ENCODE peak calls at places on chromosome 7, in nine cellular contexts. One of them, this sample, is unnamed.

GRCh38 chr7:157005456-157006204 is 4.8 kb downstream of the MNX1 start:
- DNase-seq in cardiac muscle cell: no peak
- DNase-seq in foreskin fibroblast: peak; percentile 25
- DNase-seq in AG04450: no peak
- DNase-seq in A549: no peak
- DNase-seq in left ventricle myocardium inferior: no peak
- DNase-seq in thoracic aorta: no peak
- DNase-seq in body of pancreas: no peak
- DNase-seq in type B pancreatic cell: no peak
- DNase-seq in this sample: no peak

GRCh38 chr7:95169678-95170077 is 154.7 kb downstream of the PON1 start:
- DNase-seq in cardiac muscle cell: peak; percentile 36
- DNase-seq in foreskin fibroblast: no peak
- DNase-seq in AG04450: no peak
- DNase-seq in A549: no peak
- DNase-seq in left ventricle myocardium inferior: no peak
- DNase-seq in thoracic aorta: no peak
- DNase-seq in body of pancreas: no peak
- DNase-seq in type B pancreatic cell: no peak
- DNase-seq in this sample: no peak

GRCh38 chr7:78002715-78003114 is 204.1 kb downstream of the PHTF2 start:
- DNase-seq in cardiac muscle cell: no peak
- DNase-seq in foreskin fibroblast: no peak
- DNase-seq in AG04450: no peak
- DNase-seq in A549: no peak
- DNase-seq in left ventricle myocardium inferior: no peak
- DNase-seq in thoracic aorta: no peak
- DNase-seq in body of pancreas: no peak
- DNase-seq in type B pancreatic cell: no peak
- DNase-seq in this sample: no peak

GRCh38 chr7:149283321-149283720 is 21.3 kb downstream of the ZNF783 start:
- DNase-seq in cardiac muscle cell: no peak
- DNase-seq in foreskin fibroblast: no peak
- DNase-seq in AG04450: no peak
- DNase-seq in A549: no peak
- DNase-seq in left ventricle myocardium inferior: no peak
- DNase-seq in thoracic aorta: no peak
- DNase-seq in body of pancreas: no peak
- DNase-seq in type B pancreatic cell: no peak
- DNase-seq in this sample: no peak

GRCh38 chr7:45978010-45978681 is 57.1 kb upstream of the IGFBP3 start:
- DNase-seq in cardiac muscle cell: peak; percentile 93
- DNase-seq in foreskin fibroblast: peak; percentile 93
- DNase-seq in AG04450: peak; percentile 92
- DNase-seq in A549: peak; percentile 99
- DNase-seq in left ventricle myocardium inferior: no peak
- DNase-seq in thoracic aorta: peak; percentile 44
- DNase-seq in body of pancreas: peak; percentile 35
- DNase-seq in type B pancreatic cell: no peak
- DNase-seq in this sample: peak; percentile 86

GRCh38 chr7:96605045-96605716 is 104.5 kb downstream of the SEM1 start:
- DNase-seq in cardiac muscle cell: no peak
- DNase-seq in foreskin fibroblast: no peak
- DNase-seq in AG04450: no peak
- DNase-seq in A549: no peak
- DNase-seq in left ventricle myocardium inferior: no peak
- DNase-seq in thoracic aorta: no peak
- DNase-seq in body of pancreas: no peak
- DNase-seq in type B pancreatic cell: no peak
- DNase-seq in this sample: no peak

GRCh38 chr7:41694490-41694889 is 8.4 kb downstream of the INHBA start:
- DNase-seq in cardiac muscle cell: no peak
- DNase-seq in foreskin fibroblast: no peak
- DNase-seq in AG04450: no peak
- DNase-seq in A549: no peak
- DNase-seq in left ventricle myocardium inferior: no peak
- DNase-seq in thoracic aorta: no peak
- DNase-seq in body of pancreas: no peak
- DNase-seq in type B pancreatic cell: no peak
- DNase-seq in this sample: no peak

GRCh38 chr7:143882611-143883078 is 19.3 kb downstream of the TCAF1 start:
- DNase-seq in cardiac muscle cell: peak; percentile 76
- DNase-seq in foreskin fibroblast: peak; percentile 84
- DNase-seq in AG04450: no peak
- DNase-seq in A549: no peak
- DNase-seq in left ventricle myocardium inferior: peak; percentile 79
- DNase-seq in thoracic aorta: no peak
- DNase-seq in body of pancreas: peak; percentile 32
- DNase-seq in type B pancreatic cell: peak; percentile 76
- DNase-seq in this sample: no peak

GRCh38 chr7:1474736-1475135 is 15.5 kb upstream of the MICALL2 start:
- DNase-seq in cardiac muscle cell: no peak
- DNase-seq in foreskin fibroblast: peak; percentile 36
- DNase-seq in AG04450: no peak
- DNase-seq in A549: no peak
- DNase-seq in left ventricle myocardium inferior: no peak
- DNase-seq in thoracic aorta: no peak
- DNase-seq in body of pancreas: no peak
- DNase-seq in type B pancreatic cell: no peak
- DNase-seq in this sample: no peak

GRCh38 chr7:45589061-45589460 is 14.9 kb downstream of the ADCY1 start:
- DNase-seq in cardiac muscle cell: no peak
- DNase-seq in foreskin fibroblast: no peak
- DNase-seq in AG04450: no peak
- DNase-seq in A549: no peak
- DNase-seq in left ventricle myocardium inferior: no peak
- DNase-seq in thoracic aorta: no peak
- DNase-seq in body of pancreas: no peak
- DNase-seq in type B pancreatic cell: peak; percentile 55
- DNase-seq in this sample: no peak

GRCh38 chr7:105622114-105622731 is 40.9 kb upstream of the EFCAB10 start:
- DNase-seq in cardiac muscle cell: no peak
- DNase-seq in foreskin fibroblast: no peak
- DNase-seq in AG04450: no peak
- DNase-seq in A549: no peak
- DNase-seq in left ventricle myocardium inferior: no peak
- DNase-seq in thoracic aorta: no peak
- DNase-seq in body of pancreas: no peak
- DNase-seq in type B pancreatic cell: no peak
- DNase-seq in this sample: no peak

GRCh38 chr7:128454808-128455555 is 696 bp upstream of the HILPDA start:
- DNase-seq in cardiac muscle cell: peak; percentile 80
- DNase-seq in foreskin fibroblast: peak; percentile 55
- DNase-seq in AG04450: no peak
- DNase-seq in A549: no peak
- DNase-seq in left ventricle myocardium inferior: no peak
- DNase-seq in thoracic aorta: no peak
- DNase-seq in body of pancreas: no peak
- DNase-seq in type B pancreatic cell: no peak
- DNase-seq in this sample: peak; percentile 3

GRCh38 chr7:140537750-140538482 is 58.6 kb upstream of the MKRN1 start:
- DNase-seq in cardiac muscle cell: peak; percentile 56
- DNase-seq in foreskin fibroblast: no peak
- DNase-seq in AG04450: no peak
- DNase-seq in A549: no peak
- DNase-seq in left ventricle myocardium inferior: no peak
- DNase-seq in thoracic aorta: no peak
- DNase-seq in body of pancreas: no peak
- DNase-seq in type B pancreatic cell: no peak
- DNase-seq in this sample: no peak

DNA sequence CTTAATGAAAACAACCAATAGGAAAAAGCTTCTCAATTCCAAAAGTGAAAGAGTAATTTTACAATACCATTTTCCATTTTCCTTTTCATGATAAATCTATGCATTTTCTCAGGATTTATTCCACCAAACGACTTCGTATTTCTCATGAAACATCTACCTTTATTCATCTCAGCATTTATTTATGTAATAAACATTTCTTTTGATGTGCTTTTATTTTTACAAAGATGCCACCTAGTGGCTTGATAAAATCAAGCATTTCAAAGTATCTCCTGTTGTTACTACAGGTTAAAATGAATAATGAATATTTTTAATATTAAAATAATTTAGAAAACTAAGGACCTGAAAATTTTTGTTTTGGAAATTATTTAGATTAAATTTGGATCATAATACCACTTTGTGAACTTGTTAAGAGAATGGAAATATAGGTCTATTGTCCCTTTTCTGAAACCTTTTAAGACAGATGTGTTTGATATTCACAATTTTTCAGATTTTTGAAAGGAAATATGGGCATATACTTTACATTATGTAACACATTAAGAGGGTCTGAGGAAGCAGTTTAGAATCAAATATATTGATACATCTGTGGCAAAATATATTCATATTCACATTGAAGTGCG is 2.7 kb upstream of the IQUB start:
- DNase-seq in cardiac muscle cell: peak; percentile 41
- DNase-seq in foreskin fibroblast: peak; percentile 49
- DNase-seq in AG04450: no peak
- DNase-seq in A549: no peak
- DNase-seq in left ventricle myocardium inferior: no peak
- DNase-seq in thoracic aorta: no peak
- DNase-seq in body of pancreas: no peak
- DNase-seq in type B pancreatic cell: no peak
- DNase-seq in this sample: no peak
- TF ChIP-seq CTCF in cardiac muscle cell: peak; percentile 48
- TF ChIP-seq CTCF in foreskin fibroblast: peak; percentile 33
- TF ChIP-seq CTCF in AG04450: peak; percentile 53
- TF ChIP-seq CTCF in A549: peak; percentile 60
- TF ChIP-seq CTCF in left ventricle myocardium inferior: peak; percentile 68
- TF ChIP-seq CTCF in thoracic aorta: peak; percentile 50
- TF ChIP-seq CTCF in body of pancreas: peak; percentile 60
- TF ChIP-seq CTCF in type B pancreatic cell: peak; percentile 81
- TF ChIP-seq CTCF in this sample: peak; percentile 53

DNA sequence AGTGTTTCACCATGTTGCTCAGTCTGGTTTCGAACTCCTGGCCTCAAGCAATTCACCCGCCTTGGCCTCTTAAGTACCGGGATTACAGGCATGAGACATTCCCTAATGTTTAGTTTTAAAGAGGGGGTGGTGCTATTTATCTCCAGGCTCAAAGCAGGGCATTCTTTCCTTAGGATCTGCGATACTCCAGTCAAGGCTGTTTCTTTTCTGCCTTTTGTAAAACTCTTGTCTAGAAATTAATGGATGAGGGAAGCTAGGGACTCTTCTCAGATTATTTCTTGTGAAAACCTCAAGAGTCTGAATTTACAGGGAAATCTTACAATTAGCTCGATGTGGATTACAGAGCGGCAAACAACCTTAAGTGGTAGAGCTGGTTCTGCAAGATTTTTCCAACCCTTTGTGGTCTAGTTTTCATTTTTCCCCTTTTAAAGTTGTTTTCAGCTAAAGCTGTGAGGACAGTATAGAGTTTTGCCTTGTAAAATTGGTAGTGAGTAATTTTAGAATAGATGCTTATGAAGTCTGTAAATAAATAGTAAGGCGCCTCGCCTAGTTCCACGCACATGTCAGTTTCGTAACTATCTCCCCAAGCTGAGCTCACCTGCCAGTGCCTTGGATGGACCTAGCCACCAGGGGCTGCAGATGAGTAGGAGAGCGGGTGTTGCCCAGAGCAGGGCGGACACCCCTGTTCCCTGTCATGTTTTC is 53.1 kb downstream of the CUX1 start:
- DNase-seq in cardiac muscle cell: no peak
- DNase-seq in foreskin fibroblast: peak; percentile 46
- DNase-seq in AG04450: no peak
- DNase-seq in A549: peak; percentile 32
- DNase-seq in left ventricle myocardium inferior: no peak
- DNase-seq in thoracic aorta: no peak
- DNase-seq in body of pancreas: no peak
- DNase-seq in type B pancreatic cell: no peak
- DNase-seq in this sample: no peak
- TF ChIP-seq CTCF in cardiac muscle cell: no peak
- TF ChIP-seq CTCF in foreskin fibroblast: no peak
- TF ChIP-seq CTCF in AG04450: peak; percentile 31
- TF ChIP-seq CTCF in A549: peak; percentile 17
- TF ChIP-seq CTCF in left ventricle myocardium inferior: peak; percentile 14
- TF ChIP-seq CTCF in thoracic aorta: no peak
- TF ChIP-seq CTCF in body of pancreas: peak; percentile 20
- TF ChIP-seq CTCF in type B pancreatic cell: peak; percentile 41
- TF ChIP-seq CTCF in this sample: no peak

DNA sequence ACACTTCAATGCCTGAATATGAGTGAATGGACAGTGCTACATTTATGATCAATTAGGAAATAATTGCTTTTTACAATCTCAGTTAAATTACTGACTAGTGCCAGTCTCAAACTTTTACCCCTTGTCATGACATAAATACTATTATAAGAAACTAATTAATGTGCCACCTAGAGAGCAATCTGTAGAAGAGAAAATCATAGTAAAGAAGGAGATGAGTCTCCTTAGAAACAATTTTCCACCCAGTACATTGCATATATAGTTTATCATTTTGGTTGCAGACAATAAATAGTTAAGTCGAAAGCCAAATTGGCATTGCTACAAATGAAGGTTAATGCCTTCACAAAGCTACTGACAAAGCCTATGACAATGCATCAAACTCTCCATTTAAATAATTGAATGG is 68.6 kb downstream of the SLC13A1 start:
- DNase-seq in cardiac muscle cell: no peak
- DNase-seq in foreskin fibroblast: no peak
- DNase-seq in AG04450: no peak
- DNase-seq in A549: no peak
- DNase-seq in left ventricle myocardium inferior: no peak
- DNase-seq in thoracic aorta: no peak
- DNase-seq in body of pancreas: no peak
- DNase-seq in type B pancreatic cell: no peak
- DNase-seq in this sample: no peak
- TF ChIP-seq CTCF in cardiac muscle cell: no peak
- TF ChIP-seq CTCF in foreskin fibroblast: no peak
- TF ChIP-seq CTCF in AG04450: no peak
- TF ChIP-seq CTCF in A549: peak; percentile 9
- TF ChIP-seq CTCF in left ventricle myocardium inferior: no peak
- TF ChIP-seq CTCF in thoracic aorta: no peak
- TF ChIP-seq CTCF in body of pancreas: peak; percentile 15
- TF ChIP-seq CTCF in type B pancreatic cell: peak; percentile 25
- TF ChIP-seq CTCF in this sample: no peak

DNA sequence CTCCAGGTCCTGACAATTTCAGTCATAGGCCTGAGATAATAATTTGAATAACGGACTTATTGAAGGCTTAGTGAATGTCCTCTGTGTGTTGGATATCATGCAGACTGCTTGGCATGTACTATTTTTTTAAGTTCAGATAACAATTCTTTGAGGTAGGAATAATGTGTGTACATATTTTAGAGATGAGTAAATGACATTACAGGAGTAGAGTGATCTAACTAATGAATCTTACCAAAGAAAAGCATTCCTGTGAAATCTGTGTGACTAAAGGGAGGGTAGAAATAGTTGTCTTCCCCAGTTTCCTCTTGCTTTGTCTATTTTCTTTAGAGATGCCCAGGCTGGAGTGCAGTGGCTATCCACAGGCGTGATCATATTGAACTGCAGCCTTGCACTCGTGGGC is 391.8 kb upstream of the ETV1 start:
- DNase-seq in cardiac muscle cell: peak; percentile 8
- DNase-seq in foreskin fibroblast: peak; percentile 49
- DNase-seq in AG04450: no peak
- DNase-seq in A549: no peak
- DNase-seq in left ventricle myocardium inferior: no peak
- DNase-seq in thoracic aorta: no peak
- DNase-seq in body of pancreas: no peak
- DNase-seq in type B pancreatic cell: no peak
- DNase-seq in this sample: no peak
- TF ChIP-seq CTCF in cardiac muscle cell: no peak
- TF ChIP-seq CTCF in foreskin fibroblast: no peak
- TF ChIP-seq CTCF in AG04450: no peak
- TF ChIP-seq CTCF in A549: no peak
- TF ChIP-seq CTCF in left ventricle myocardium inferior: no peak
- TF ChIP-seq CTCF in thoracic aorta: no peak
- TF ChIP-seq CTCF in body of pancreas: no peak
- TF ChIP-seq CTCF in type B pancreatic cell: no peak
- TF ChIP-seq CTCF in this sample: no peak

This sample was measured in AG09319.